ENCODE peak calls at places on chromosome 19, in six cellular contexts. F is H9, B is IMR-90, C is H1, D is mesenchymal stem cell, T is neuronal stem cell. Y is an unnamed sample.

GRCh38 chr19:1012334-1012733 is 8.6 kb downstream of the TMEM259 start:
- DNase-seq in F (no peak), B (no peak), C (no peak), D (no peak), T (no peak), Y (no peak)

GRCh38 chr19:18437481-18438330 is at the start of gene ISYNA1:
- DNase-seq in F (peak; percentile 81), B (peak; percentile 20), C (no peak), D (peak; percentile 71), T (peak; percentile 69), Y (no peak)

GRCh38 chr19:32166238-32166637 is 179.2 kb upstream of the ZNF507 start:
- DNase-seq in F (no peak), B (no peak), C (no peak), D (no peak), T (no peak), Y (no peak)

GRCh38 chr19:53504903-53505302 is 33.0 kb upstream of the ZNF331 start:
- DNase-seq in F (no peak), B (no peak), C (no peak), D (no peak), T (no peak), Y (no peak)

GRCh38 chr19:3046621-3047306 is 15.5 kb downstream of the TLE5 start:
- DNase-seq in F (peak; percentile 74), B (no peak), C (no peak), D (no peak), T (peak; percentile 74), Y (no peak)

GRCh38 chr19:35797663-35798062 is 15.0 kb downstream of the PRODH2 start:
- DNase-seq in F (peak; percentile 77), B (no peak), C (no peak), D (no peak), T (no peak), Y (no peak)

GRCh38 chr19:13029893-13030292 is 34.6 kb downstream of the NFIX start:
- DNase-seq in F (peak; percentile 63), B (no peak), C (no peak), D (no peak), T (no peak), Y (no peak)

GRCh38 chr19:6423499-6424189 is 967 bp downstream of the KHSRP start:
- DNase-seq in F (peak; percentile 75), B (peak; percentile 42), C (no peak), D (peak; percentile 83), T (no peak), Y (peak; percentile 65)

GRCh38 chr19:40147693-40148347 is 43.4 kb upstream of the MAP3K10 start:
- DNase-seq in F (no peak), B (peak; percentile 77), C (no peak), D (peak; percentile 79), T (no peak), Y (peak; percentile 6)

GRCh38 chr19:36136975-36137686 is 2.7 kb upstream of the CAPNS1 start:
- DNase-seq in F (no peak), B (peak; percentile 23), C (no peak), D (no peak), T (no peak), Y (peak; percentile 18)

GRCh38 chr19:4713384-4713951 is 10.2 kb downstream of the DPP9 start:
- DNase-seq in F (no peak), B (peak; percentile 97), C (no peak), D (peak; percentile 91), T (no peak), Y (peak; percentile 98)
- H3K9ac ChIP-seq in F (no peak overlapping the region), B (no peak overlapping the region), C (no peak overlapping the region), D (peak overlapping the region; percentile 67), T (no peak overlapping the region), Y (no peak overlapping the region)

GRCh38 chr19:30911491-30911890 is 437.7 kb downstream of the TSHZ3 start:
- DNase-seq in F (no peak), B (no peak), C (no peak), D (no peak), T (no peak), Y (no peak)

GRCh38 chr19:30909216-30909615 is 440.0 kb downstream of the TSHZ3 start:
- DNase-seq in F (no peak), B (no peak), C (no peak), D (no peak), T (no peak), Y (no peak)

GRCh38 chr19:30908262-30908771 is 440.9 kb downstream of the TSHZ3 start:
- DNase-seq in F (no peak), B (no peak), C (no peak), D (peak; percentile 9), T (no peak), Y (no peak)

DNA sequence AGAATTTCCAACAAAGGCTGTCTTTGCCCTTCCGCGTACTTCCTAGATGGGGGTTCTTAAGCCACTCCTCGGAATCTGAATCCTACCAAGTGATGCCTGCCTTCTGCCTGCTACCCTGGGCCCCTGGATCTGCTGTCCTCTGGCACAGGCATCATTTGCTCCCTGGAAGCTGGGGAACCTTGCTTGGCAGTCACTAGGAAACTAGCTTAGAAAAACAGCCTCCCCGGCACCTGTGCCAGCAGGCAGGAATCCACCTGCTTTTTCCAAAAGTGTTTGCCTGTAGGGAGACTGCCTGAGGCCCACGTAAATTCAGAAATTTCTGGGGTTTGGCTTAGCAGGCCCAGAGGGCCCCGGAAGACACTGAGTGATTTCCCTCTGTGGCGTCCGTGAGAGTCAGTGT is 442.4 kb downstream of the TSHZ3 start:
- DNase-seq in F (no peak), B (no peak), C (no peak), D (no peak), T (no peak), Y (no peak)
- H3K14ac ChIP-seq in F (no peak overlapping the region), B (no peak overlapping the region), C (no peak overlapping the region), D (no peak overlapping the region), T (no peak overlapping the region), Y (no peak overlapping the region)

DNA sequence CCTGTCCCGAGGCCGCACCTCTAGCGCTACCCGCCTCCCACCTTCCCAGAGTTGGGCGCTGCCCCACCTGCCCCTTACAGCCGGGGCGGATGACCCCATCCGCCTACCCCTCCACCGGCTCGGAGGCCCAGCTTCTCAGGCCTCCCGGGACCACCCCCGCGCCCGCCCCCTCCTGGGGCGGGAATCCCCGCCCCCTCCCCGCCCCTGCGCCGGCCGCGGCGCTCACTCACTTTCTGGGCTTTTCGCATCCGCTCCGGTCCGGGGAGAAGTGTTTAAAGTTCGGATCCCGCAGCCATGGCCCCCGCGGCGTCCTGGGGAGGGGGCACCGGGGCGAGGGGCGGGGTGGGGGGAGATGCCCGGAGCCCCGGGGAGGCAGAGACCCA is 448 bp downstream of the ERFL start:
- DNase-seq in F (no peak), B (no peak), C (no peak), D (no peak), T (no peak), Y (no peak)
- H3K9ac ChIP-seq in F (no peak overlapping the region), B (no peak overlapping the region), C (no peak overlapping the region), D (no peak overlapping the region), T (no peak overlapping the region), Y (no peak overlapping the region)

DNA sequence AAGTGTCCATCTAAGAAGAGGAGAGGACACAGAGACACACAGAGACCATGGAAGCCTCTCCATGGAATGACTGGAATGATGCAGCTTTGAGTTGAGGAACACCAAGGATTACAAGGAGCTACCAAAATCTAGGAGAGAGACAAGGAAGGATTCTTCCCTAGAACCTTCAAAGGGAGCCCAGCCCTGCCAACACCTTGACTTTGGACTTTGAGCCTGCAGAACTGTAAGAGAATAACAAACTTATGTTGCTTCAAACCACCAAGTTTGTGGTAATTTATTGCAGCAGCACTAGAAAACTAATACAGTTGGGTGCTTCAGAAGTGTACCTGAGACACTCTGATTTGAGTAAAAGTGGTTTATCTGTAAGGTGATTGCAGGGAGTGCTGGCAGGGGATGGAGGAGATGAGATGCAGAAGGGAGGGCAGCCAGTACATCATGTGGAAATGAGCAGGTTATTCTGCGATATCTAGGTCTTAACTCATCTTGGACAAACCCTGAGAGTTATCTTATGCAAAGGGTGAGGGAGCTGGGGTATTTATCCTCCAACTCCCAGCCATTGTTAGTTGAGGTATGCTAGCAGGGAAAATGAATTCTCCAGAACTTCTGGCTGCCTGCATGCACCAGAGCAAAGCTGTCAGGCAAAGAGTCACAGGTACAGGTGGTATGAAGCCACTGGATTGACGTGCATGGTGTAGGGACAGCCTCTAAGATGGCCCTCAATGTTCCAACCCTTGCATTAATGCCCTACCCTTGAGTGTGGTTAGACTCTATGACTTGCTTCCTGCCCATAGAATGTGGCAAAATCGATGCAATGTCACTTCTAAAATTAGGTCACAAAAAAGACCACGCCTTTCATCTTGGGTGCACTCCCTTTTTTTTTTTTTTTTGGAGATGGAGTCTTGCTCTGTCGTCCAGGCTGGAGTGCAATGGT is 31.3 kb upstream of the ADGRL1 start:
- DNase-seq in F (no peak), B (no peak), C (no peak), D (no peak), T (no peak), Y (no peak)
- H3K14ac ChIP-seq in F (no peak overlapping the region), B (no peak overlapping the region), C (no peak overlapping the region), D (no peak overlapping the region), T (no peak overlapping the region), Y (no peak overlapping the region)

GRCh38 chr19:50556236-50557008 is 11.8 kb downstream of the LRRC4B start:
- DNase-seq in F (peak; percentile 94), B (peak; percentile 59), C (peak; percentile 70), D (peak; percentile 32), T (peak; percentile 92), Y (peak; percentile 46)
- H3K9ac ChIP-seq in F (no peak overlapping the region), B (no peak overlapping the region), C (no peak overlapping the region), D (no peak overlapping the region), T (peak overlapping the region; percentile 91), Y (no peak overlapping the region)

GRCh38 chr19:45897413-45897812 is 5.0 kb downstream of the MYPOP start:
- DNase-seq in F (no peak), B (no peak), C (no peak), D (no peak), T (no peak), Y (no peak)
- H3K14ac ChIP-seq in F (no peak overlapping the region), B (no peak overlapping the region), C (no peak overlapping the region), D (no peak overlapping the region), T (no peak overlapping the region), Y (no peak overlapping the region)

GRCh38 chr19:15401397-15401710 is 17.4 kb downstream of the AKAP8L start:
- DNase-seq in F (no peak), B (no peak), C (no peak), D (no peak), T (no peak), Y (no peak)

GRCh38 chr19:15404780-15405211 is 14.0 kb downstream of the AKAP8L start:
- DNase-seq in F (no peak), B (no peak), C (no peak), D (peak; percentile 14), T (no peak), Y (no peak)

GRCh38 chr19:15402411-15403150 is 16.2 kb downstream of the AKAP8L start:
- DNase-seq in F (no peak), B (no peak), C (no peak), D (no peak), T (no peak), Y (no peak)

GRCh38 chr19:15403151-15403531 is 15.6 kb downstream of the AKAP8L start:
- DNase-seq in F (no peak), B (no peak), C (no peak), D (no peak), T (no peak), Y (no peak)

DNA sequence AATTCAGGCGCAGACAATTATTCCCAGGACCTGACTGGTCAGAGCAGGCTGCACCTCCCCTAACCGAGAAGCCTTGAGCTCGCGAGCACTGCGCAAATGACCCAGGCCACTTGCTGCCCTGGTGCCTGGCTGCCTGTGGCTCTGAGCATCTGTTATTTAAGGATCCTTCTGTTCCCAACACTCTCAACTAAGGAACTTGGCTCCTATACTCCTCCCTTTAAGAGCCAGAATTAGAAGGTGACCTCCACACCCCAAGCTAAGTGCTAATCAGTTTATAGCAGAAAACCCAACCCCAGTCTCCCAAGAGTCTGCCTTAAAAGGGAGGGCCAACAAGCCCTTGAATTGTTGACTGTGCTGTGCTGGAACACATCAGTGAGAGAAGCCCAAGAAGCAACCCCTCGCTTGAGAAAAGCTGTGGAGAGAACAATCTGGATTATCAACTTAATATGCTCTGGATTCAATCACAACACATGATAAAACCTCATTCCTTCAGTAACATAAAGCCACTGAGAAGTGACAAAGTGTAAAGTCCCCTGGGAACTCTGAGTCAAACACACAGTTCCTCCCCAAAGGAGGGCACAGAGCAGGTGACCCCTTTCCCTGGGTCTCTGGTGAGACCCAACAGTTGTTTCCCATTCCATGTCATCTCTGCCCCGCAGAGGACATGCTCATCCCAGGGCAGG is 14.6 kb downstream of the AKAP8L start:
- DNase-seq in F (no peak), B (no peak), C (no peak), D (no peak), T (no peak), Y (no peak)
- H3K9ac ChIP-seq in F (no peak overlapping the region), B (no peak overlapping the region), C (no peak overlapping the region), D (no peak overlapping the region), T (no peak overlapping the region), Y (no peak overlapping the region)